ENCODE peak calls at places on chromosomes 3 and 15, in five cellular contexts. S is body of pancreas, R is left lung, M is brain microvascular endothelial cell, U is astrocyte of the cerebellum. O is an unnamed sample.

GRCh38 chr3:178712247-178712646 is 176.0 kb downstream of the KCNMB2 start:
- DNase-seq in S (no peak), R (no peak), M (no peak), U (no peak), O (no peak)

GRCh38 chr15:60520825-60521368 is 42.0 kb upstream of the ICE2 start:
- DNase-seq in S (peak), R (peak), M (peak), U (peak), O (peak)

GRCh38 chr15:51024735-51025453 is 69.8 kb downstream of the TNFAIP8L3 start:
- DNase-seq in S (no peak), R (no peak), M (no peak), U (no peak), O (no peak)

GRCh38 chr3:78139166-78139565 is 1099.3 kb downstream of the ROBO2 start:
- DNase-seq in S (no peak), R (no peak), M (peak), U (no peak), O (peak)

GRCh38 chr3:15955968-15956367 is 158.2 kb upstream of the ANKRD28 start:
- DNase-seq in S (no peak), R (no peak), M (no peak), U (no peak), O (no peak)

GRCh38 chr3:127454968-127455367 is 135.6 kb downstream of the TPRA1 start:
- DNase-seq in S (no peak), R (peak), M (no peak), U (no peak), O (no peak)

GRCh38 chr3:106172780-106173179 is 304.0 kb upstream of the CBLB start:
- DNase-seq in S (no peak), R (no peak), M (no peak), U (no peak), O (no peak)

GRCh38 chr15:71538922-71539321 is 271.4 kb upstream of the NR2E3 start:
- DNase-seq in S (no peak), R (no peak), M (no peak), U (no peak), O (no peak)

GRCh38 chr3:100561459-100562158 is 47.8 kb upstream of the ADGRG7 start:
- DNase-seq in S (no peak), R (no peak), M (no peak), U (peak), O (no peak)

GRCh38 chr3:118436863-118437262 is 597.8 kb downstream of the IGSF11 start:
- DNase-seq in S (no peak), R (no peak), M (no peak), U (no peak), O (no peak)

GRCh38 chr3:128050597-128050996 is 1.6 kb upstream of the SEC61A1 start:
- DNase-seq in S (peak), R (no peak), M (no peak), U (no peak), O (no peak)

GRCh38 chr3:25191703-25192102 is 236.4 kb upstream of the RARB start:
- DNase-seq in S (no peak), R (no peak), M (peak), U (no peak), O (no peak)

GRCh38 chr15:27358751-27359434 is 387.9 kb downstream of the GABRG3 start:
- DNase-seq in S (peak), R (no peak), M (no peak), U (no peak), O (no peak)

GRCh38 chr15:68347392-68347791 is 69.8 kb downstream of the FEM1B start:
- DNase-seq in S (no peak), R (no peak), M (peak), U (no peak), O (no peak)

GRCh38 chr3:143240921-143241320 is 121.3 kb downstream of the CHST2 start:
- DNase-seq in S (no peak), R (no peak), M (no peak), U (no peak), O (no peak)

GRCh38 chr3:177026505-177027277 is 170.6 kb downstream of the TBL1XR1 start:
- DNase-seq in S (no peak), R (no peak), M (no peak), U (no peak), O (no peak)
- TF ChIP-seq CTCF in S (no peak), R (no peak), M (no peak), U (no peak), O (no peak)

GRCh38 chr15:70095387-70096214 is 2.1 kb downstream of the TLE3 start:
- DNase-seq in S (peak), R (peak), M (no peak), U (no peak), O (no peak)
- TF ChIP-seq CTCF in S (no peak), R (no peak), M (no peak), U (no peak), O (peak)

GRCh38 chr3:14837864-14838263 is 19.1 kb downstream of the FGD5 start:
- DNase-seq in S (no peak), R (no peak), M (no peak), U (no peak), O (no peak)
- TF ChIP-seq CTCF in S (no peak), R (no peak), M (no peak), U (no peak), O (no peak)

GRCh38 chr3:33954956-33955355 is 156.5 kb downstream of the PDCD6IP start:
- DNase-seq in S (no peak), R (no peak), M (peak), U (no peak), O (no peak)
- TF ChIP-seq CTCF in S (no peak), R (no peak), M (no peak), U (no peak), O (peak)

GRCh38 chr15:95829062-95829461 is 501.4 kb upstream of the NR2F2 start:
- DNase-seq in S (no peak), R (no peak), M (no peak), U (no peak), O (no peak)
- TF ChIP-seq CTCF in S (no peak), R (no peak), M (no peak), U (no peak), O (no peak)

DNA sequence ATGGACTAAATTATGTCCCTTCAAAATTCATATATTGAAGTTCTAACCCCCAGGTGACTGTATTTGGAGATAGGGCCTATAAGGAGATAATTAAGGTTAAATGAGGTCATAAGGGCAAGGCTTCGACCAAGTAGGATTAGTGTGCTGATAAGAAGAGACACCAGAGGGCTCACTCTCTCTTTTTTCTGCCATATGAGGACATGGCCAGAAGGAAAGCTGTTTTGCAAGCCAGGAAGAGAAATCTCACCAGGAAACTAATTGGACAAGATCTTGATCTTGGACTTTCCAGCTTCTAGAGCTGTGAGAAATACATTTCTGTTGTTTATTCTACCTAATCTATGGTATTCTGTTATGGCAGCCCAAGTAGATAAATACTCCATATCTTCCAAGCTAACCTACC is 503.6 kb upstream of the NAALADL2 start:
- DNase-seq in S (no peak), R (no peak), M (peak), U (no peak), O (peak)
- TF ChIP-seq CTCF in S (no peak), R (no peak), M (peak), U (peak), O (peak)

O was measured in kidney epithelial cell.